ENCODE peak calls at places on chromosomes 11 and 22, in nine cellular contexts. H is coronary artery; C is H54; F is stomach; R is GM12865; A is AG09319; Q is ovary; U is Karpas-422; O is activated T-helper 1 cell treated with anti-CD3 and anti-CD28 coated beads, Interleukin-12 subunit alpha, Interleukin-12 subunit beta, Interleukin-2, Interleukin-4 antibody, amounts not matched to agents 30 ng/mL and 10 ng/mL and 1 ng/mL, durations not matched to agents 14 hours and 24 hours and 36 hours. V is an unnamed sample.

GRCh38 chr22:27314276-27314807 is 487.2 kb downstream of the MN1 start:
- DNase-seq in O (no peak), F (no peak), C (no peak), U (no peak), H (no peak), Q (no peak), R (no peak), A (no peak), V (no peak)

GRCh38 chr11:72681226-72682153 is 7.3 kb upstream of the PDE2A start:
- DNase-seq in R (no peak), A (no peak), C (no peak), Q (no peak), H (no peak), F (no peak), U (no peak), O (no peak), V (no peak)

GRCh38 chr11:3877252-3878035 is 22.0 kb downstream of the STIM1 start:
- DNase-seq in R (peak; percentile 45), U (no peak), H (no peak), Q (no peak), F (no peak), O (no peak), C (no peak), A (no peak), V (no peak)

GRCh38 chr22:21857501-21857914 is 9.9 kb downstream of the MAPK1 start:
- DNase-seq in O (no peak), H (no peak), R (peak; percentile 74), C (no peak), A (no peak), Q (no peak), U (no peak), F (no peak), V (no peak)

GRCh38 chr11:27864046-27865025 is 164.1 kb upstream of the BDNF start:
- DNase-seq in C (no peak), A (no peak), F (no peak), H (no peak), R (no peak), U (no peak), O (no peak), Q (no peak), V (no peak)

GRCh38 chr22:20533879-20534265 is 26.5 kb downstream of the MED15 start:
- DNase-seq in R (no peak), H (no peak), A (no peak), Q (no peak), F (no peak), U (no peak), O (no peak), C (no peak), V (no peak)

GRCh38 chr11:67278939-67279588 is 10.0 kb upstream of the ANKRD13D start:
- DNase-seq in O (no peak), H (no peak), Q (peak; percentile 18), A (no peak), R (no peak), C (no peak), U (no peak), F (no peak), V (peak; percentile 77)

GRCh38 chr11:2211113-2211971 is 39.7 kb upstream of the TH start:
- DNase-seq in R (no peak), F (peak; percentile 76), O (no peak), H (no peak), A (no peak), Q (no peak), C (no peak), U (no peak), V (peak; percentile 61)

GRCh38 chr11:15815246-15816209 is 540.8 kb downstream of the SOX6 start:
- DNase-seq in U (no peak), R (no peak), A (no peak), H (no peak), Q (no peak), O (no peak), F (no peak), C (no peak), V (no peak)

GRCh38 chr11:65528819-65529350 is 4.0 kb downstream of the SCYL1 start:
- DNase-seq in H (no peak), O (no peak), R (no peak), U (no peak), F (no peak), A (no peak), C (no peak), Q (peak; percentile 51), V (no peak)

GRCh38 chr11:45543808-45544422 is 121.5 kb downstream of the CHST1 start:
- DNase-seq in C (no peak), A (no peak), H (no peak), U (peak; percentile 50), F (no peak), Q (no peak), O (no peak), R (peak; percentile 13), V (no peak)

GRCh38 chr11:45405916-45406670 is 120.0 kb upstream of the SYT13 start:
- DNase-seq in F (peak; percentile 11), R (no peak), A (no peak), C (no peak), U (peak; percentile 69), O (no peak), Q (no peak), H (no peak), V (no peak)

GRCh38 chr22:30824096-30824495 is 129.4 kb downstream of the OSBP2 start:
- DNase-seq in H (peak; percentile 45), F (no peak), R (no peak), C (no peak), O (no peak), Q (no peak), A (no peak), U (no peak), V (no peak)

GRCh38 chr22:45585946-45586540 is 83.4 kb downstream of the FBLN1 start:
- DNase-seq in U (no peak), A (no peak), O (no peak), Q (no peak), H (no peak), C (no peak), F (no peak), R (no peak), V (no peak)

GRCh38 chr22:17767236-17768065 is 6.8 kb downstream of the BID start:
- DNase-seq in R (peak; percentile 88), U (no peak), F (no peak), A (no peak), O (peak; percentile 53), Q (no peak), H (no peak), C (no peak), V (no peak)

GRCh38 chr11:68749061-68749491 is 2.2 kb downstream of the TESMIN start:
- DNase-seq in H (no peak), U (no peak), R (no peak), A (no peak), Q (no peak), O (no peak), C (no peak), F (no peak), V (no peak)

GRCh38 chr11:58592760-58593472 is 14.1 kb downstream of the ZFP91 start:
- DNase-seq in Q (no peak), R (peak; percentile 22), H (no peak), O (no peak), A (no peak), C (no peak), U (no peak), F (no peak), V (no peak)

GRCh38 chr11:115893701-115894100 is 389.5 kb upstream of the CADM1 start:
- DNase-seq in C (no peak), O (no peak), A (no peak), U (no peak), F (no peak), H (no peak), R (no peak), Q (no peak), V (no peak)

GRCh38 chr11:6568191-6568918 is 35.1 kb downstream of the RRP8 start:
- DNase-seq in O (no peak), R (no peak), Q (peak; percentile 58), F (peak; percentile 66), C (peak; percentile 62), A (peak; percentile 44), H (no peak), U (no peak), V (no peak)

GRCh38 chr11:10390375-10390774 is 64.7 kb upstream of the AMPD3 start:
- DNase-seq in H (no peak), C (no peak), R (no peak), O (no peak), U (no peak), F (no peak), Q (no peak), A (no peak), V (no peak)

GRCh38 chr11:134949121-134949591 is 537.1 kb upstream of the B3GAT1 start:
- DNase-seq in A (no peak), Q (no peak), C (peak; percentile 19), O (no peak), H (peak; percentile 79), U (no peak), R (no peak), F (no peak), V (no peak)

GRCh38 chr22:47046411-47047065 is 284.1 kb downstream of the TBC1D22A start:
- DNase-seq in A (no peak), F (no peak), Q (peak; percentile 12), U (no peak), O (no peak), H (no peak), R (no peak), C (no peak), V (peak; percentile 54)

GRCh38 chr11:65576867-65577755 is 1.3 kb downstream of the EHBP1L1 start:
- DNase-seq in U (peak; percentile 82), F (peak; percentile 78), Q (no peak), R (no peak), H (peak; percentile 93), C (peak; percentile 100), A (no peak), O (no peak), V (peak; percentile 94)

GRCh38 chr22:37715760-37716159 is 18.9 kb downstream of the TRIOBP start:
- DNase-seq in H (no peak), A (no peak), C (no peak), U (no peak), F (no peak), O (no peak), R (no peak), Q (no peak), V (no peak)

GRCh38 chr22:46590334-46590733 is 29.9 kb upstream of the GRAMD4 start:
- DNase-seq in O (no peak), A (no peak), R (no peak), C (no peak), U (no peak), H (no peak), Q (peak; percentile 12), F (peak; percentile 73), V (peak; percentile 76)

GRCh38 chr11:11894486-11894885 is 52.7 kb downstream of the USP47 start:
- DNase-seq in A (no peak), Q (no peak), U (no peak), C (no peak), O (no peak), R (no peak), F (no peak), H (no peak), V (no peak)

GRCh38 chr11:130202818-130203671 is 43.5 kb downstream of the ST14 start:
- DNase-seq in O (no peak), Q (no peak), F (no peak), H (no peak), U (no peak), R (no peak), C (no peak), A (no peak), V (peak; percentile 76)

GRCh38 chr11:2754008-2754407 is 54.2 kb upstream of the KCNQ1OT1 start:
- DNase-seq in C (no peak), F (no peak), U (no peak), O (no peak), A (no peak), R (no peak), Q (no peak), H (no peak), V (peak; percentile 23)

GRCh38 chr11:43984519-43985385 is 42.3 kb downstream of the C11orf96 start:
- DNase-seq in Q (no peak), F (peak; percentile 35), C (no peak), A (no peak), U (no peak), R (no peak), O (no peak), H (peak; percentile 70), V (no peak)

GRCh38 chr11:84256618-84257017 is 970.5 kb upstream of the CCDC90B start:
- DNase-seq in U (no peak), O (no peak), R (no peak), C (no peak), F (no peak), H (no peak), Q (no peak), A (no peak), V (no peak)

GRCh38 chr11:126879516-126879915 is 121.1 kb downstream of the KIRREL3 start:
- DNase-seq in O (no peak), U (no peak), F (no peak), A (no peak), C (no peak), Q (no peak), H (no peak), R (no peak), V (no peak)

V was measured in spleen.